ENCODE peak calls at places on chromosome 11, in ten cellular contexts. Z, M, B, X, S, A, V, F, H and E are unnamed samples.

GRCh38 chr11:68051191-68052136 is 12.6 kb downstream of the TCIRG1 start:
- DNase-seq in F (no peak), X (no peak), A (no peak), V (no peak), M (no peak), H (no peak), S (no peak), B (peak), Z (no peak), E (no peak)

GRCh38 chr11:67409261-67409666 is 5.4 kb downstream of the TBC1D10C start:
- DNase-seq in X (no peak), S (no peak), F (no peak), H (no peak), B (no peak), Z (no peak), A (no peak), V (peak), M (no peak), E (no peak)

GRCh38 chr11:111878385-111878765 is 590 bp downstream of the FDXACB1 start:
- DNase-seq in B (no peak), S (no peak), H (no peak), Z (no peak), X (no peak), M (peak), A (no peak), V (no peak), F (no peak), E (no peak)

GRCh38 chr11:95108159-95108611 is 18.5 kb downstream of the ENDOD1 start:
- DNase-seq in S (peak), V (no peak), F (no peak), Z (peak), A (no peak), M (peak), H (peak), X (peak), B (peak), E (peak)

GRCh38 chr11:75383246-75383645 is 16.1 kb upstream of the RPS3 start:
- DNase-seq in H (no peak), V (no peak), B (no peak), M (peak), X (no peak), S (no peak), Z (no peak), A (no peak), F (no peak), E (no peak)

GRCh38 chr11:69704508-69705245 is 855 bp upstream of the FGF19 start:
- DNase-seq in X (no peak), S (no peak), H (no peak), V (no peak), A (peak), Z (no peak), B (no peak), M (peak), F (no peak), E (no peak)

GRCh38 chr11:59943996-59944395 is 5.8 kb downstream of the OOSP1 start:
- DNase-seq in A (no peak), F (no peak), Z (no peak), B (no peak), S (no peak), X (no peak), V (no peak), M (no peak), H (no peak), E (no peak)

GRCh38 chr11:61062181-61062955 is 39.9 kb upstream of the CD5 start:
- DNase-seq in F (no peak), B (no peak), Z (no peak), M (no peak), V (no peak), S (no peak), A (no peak), X (no peak), H (no peak), E (no peak)

GRCh38 chr11:123137496-123138270 is 57.4 kb downstream of the CLMP start:
- DNase-seq in S (peak), X (no peak), H (peak), B (peak), F (no peak), A (peak), V (no peak), Z (peak), M (no peak), E (no peak)

GRCh38 chr11:9396752-9397151 is 12.3 kb downstream of the IPO7 start:
- DNase-seq in H (no peak), A (no peak), Z (no peak), F (no peak), B (no peak), V (no peak), S (no peak), M (no peak), X (no peak), E (no peak)

GRCh38 chr11:10969387-10969786 is 111.5 kb upstream of the ZBED5 start:
- DNase-seq in S (no peak), F (no peak), M (no peak), H (no peak), B (no peak), V (no peak), A (no peak), X (no peak), Z (no peak), E (no peak)

GRCh38 chr11:250740-251299 is 14.0 kb downstream of the PSMD13 start:
- DNase-seq in X (peak), M (peak), S (peak), B (peak), V (peak), F (no peak), Z (peak), A (peak), H (peak), E (peak)

DNA sequence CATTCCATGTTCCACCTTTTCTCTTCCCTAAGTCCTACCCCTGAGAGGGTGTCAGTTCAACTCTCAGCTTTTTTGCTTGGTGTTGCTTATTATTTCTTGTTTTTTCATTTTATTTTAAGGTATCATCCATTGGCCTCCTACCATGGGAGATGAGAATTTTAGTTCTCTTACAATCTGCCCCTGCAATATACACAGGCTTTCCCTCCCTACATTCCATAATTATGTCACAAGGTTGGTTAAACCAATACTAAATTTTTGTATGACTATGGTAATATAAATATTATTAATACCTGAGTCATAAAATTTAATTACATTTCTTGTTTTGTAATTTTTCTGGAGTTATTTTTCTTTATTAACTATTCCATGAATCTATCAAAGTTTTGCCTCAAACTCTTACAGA is 216.2 kb downstream of the SNX19 start:
- DNase-seq in H (no peak), X (no peak), V (no peak), S (no peak), A (no peak), M (no peak), B (no peak), Z (no peak), F (no peak), E (no peak)
- H3K27ac ChIP-seq in H (no peak), X (no peak), V (no peak), S (no peak), A (no peak), M (no peak), B (no peak), Z (no peak), F (no peak), E (no peak)

GRCh38 chr11:33775832-33776231 is 1.5 kb upstream of the FBXO3 start:
- DNase-seq in X (peak), B (no peak), V (no peak), S (no peak), H (no peak), F (no peak), A (no peak), M (no peak), Z (no peak), E (no peak)

GRCh38 chr11:33778682-33779081 is 4.4 kb upstream of the FBXO3 start:
- DNase-seq in F (no peak), X (no peak), M (no peak), B (no peak), H (no peak), S (no peak), A (peak), V (no peak), Z (no peak), E (no peak)

GRCh38 chr11:33777906-33778305 is 3.6 kb upstream of the FBXO3 start:
- DNase-seq in S (no peak), B (no peak), A (no peak), Z (no peak), V (peak), M (no peak), F (no peak), H (no peak), X (no peak), E (no peak)

GRCh38 chr11:33775064-33775807 is 916 bp upstream of the FBXO3 start:
- DNase-seq in B (no peak), Z (no peak), H (no peak), V (no peak), A (no peak), X (no peak), M (no peak), F (no peak), S (no peak), E (no peak)

GRCh38 chr11:33779849-33780528 is 5.7 kb upstream of the FBXO3 start:
- DNase-seq in M (no peak), S (no peak), A (peak), V (no peak), H (no peak), B (peak), Z (no peak), F (no peak), X (peak), E (no peak)
- H3K27ac ChIP-seq in M (no peak), S (no peak), A (peak), V (no peak), H (no peak), B (peak), Z (peak), F (no peak), X (no peak), E (no peak)

DNA sequence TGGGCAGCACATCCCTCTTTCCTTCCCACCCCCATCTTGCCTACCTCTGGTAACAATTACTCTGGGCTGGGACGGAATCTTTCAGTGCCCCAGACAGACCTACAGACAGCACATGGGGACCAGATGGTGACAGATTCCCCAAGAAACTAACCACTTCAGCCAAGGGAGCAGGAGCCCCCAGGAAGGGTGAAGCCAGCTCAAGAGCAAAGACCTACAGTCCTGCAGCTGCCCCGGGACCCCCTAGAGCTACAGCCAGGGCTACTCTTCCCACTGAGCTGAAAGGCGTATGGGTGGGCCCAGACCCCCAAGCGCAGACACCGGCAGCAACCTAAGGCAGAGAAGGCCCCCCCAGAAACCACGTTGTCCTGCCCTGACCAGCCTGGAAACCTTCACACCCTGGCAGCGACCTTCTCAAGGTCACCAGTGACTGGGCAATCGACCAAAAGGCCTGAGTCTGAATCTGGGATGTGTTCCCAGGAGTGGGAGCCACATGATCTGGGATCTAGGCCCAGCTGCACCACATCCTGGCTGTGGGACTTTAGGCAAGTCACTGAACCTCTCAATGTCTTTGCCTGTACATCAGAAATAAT is 65.8 kb downstream of the LRRC32 start:
- DNase-seq in S (no peak), Z (peak), A (no peak), X (no peak), B (peak), M (no peak), V (no peak), F (no peak), H (peak), E (no peak)
- H3K27ac ChIP-seq in S (no peak), Z (peak), A (no peak), X (no peak), B (no peak), M (no peak), V (no peak), F (no peak), H (peak), E (no peak)

DNA sequence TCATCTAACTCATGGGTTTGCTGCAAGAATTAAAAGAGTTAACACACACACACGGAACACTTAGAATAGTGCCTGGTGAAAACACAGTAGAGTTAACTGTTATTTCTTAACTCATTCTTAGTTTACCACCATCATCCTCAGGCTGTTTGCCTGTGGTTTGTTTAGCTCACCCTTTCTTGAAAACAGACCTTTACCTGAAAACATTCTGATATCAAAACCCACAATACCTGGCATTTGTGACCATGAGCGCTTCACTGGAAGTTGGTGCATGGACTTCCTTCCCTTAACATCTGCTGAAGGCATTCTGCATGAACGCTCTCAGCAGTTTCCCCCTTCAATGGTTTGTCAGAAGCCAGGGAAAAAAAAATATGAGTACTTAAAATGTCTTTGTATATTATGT is 256.0 kb downstream of the ETS1 start:
- DNase-seq in F (no peak), B (no peak), V (no peak), H (no peak), M (no peak), A (no peak), X (no peak), Z (no peak), S (no peak), E (no peak)
- H3K27ac ChIP-seq in F (no peak), B (no peak), V (peak), H (peak), M (no peak), A (no peak), X (no peak), Z (peak), S (no peak), E (no peak)

DNA sequence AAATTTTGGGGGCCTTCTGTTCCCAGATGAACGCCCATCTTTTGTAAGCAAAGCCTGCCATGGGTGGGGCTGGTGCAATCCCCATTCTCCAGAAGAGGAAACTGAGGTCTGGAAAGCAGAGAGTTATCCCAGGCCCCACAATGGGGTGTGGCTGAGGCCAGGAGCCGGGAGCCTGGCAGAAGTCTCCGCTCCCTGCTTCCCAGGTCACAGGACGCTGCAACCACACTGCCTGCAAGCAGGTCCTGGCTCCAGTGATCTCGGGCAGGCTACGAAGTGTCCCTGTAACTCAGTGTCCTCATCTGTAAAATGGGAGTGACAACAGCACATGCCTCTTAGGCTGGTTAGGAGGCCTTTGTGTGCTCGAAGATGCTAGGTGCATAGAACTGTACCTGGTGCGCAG is 1.7 kb downstream of the PLCB3 start:
- DNase-seq in X (no peak), H (no peak), F (no peak), S (peak), B (no peak), V (no peak), A (no peak), Z (no peak), M (no peak), E (no peak)
- H3K27ac ChIP-seq in X (no peak), H (peak), F (no peak), S (peak), B (no peak), V (no peak), A (no peak), Z (peak), M (no peak), E (no peak)

GRCh38 chr11:103091441-103091809 is 535 bp downstream of the DCUN1D5 start:
- DNase-seq in B (peak), A (peak), H (peak), S (peak), Z (peak), F (no peak), V (peak), M (peak), X (peak), E (peak)
- H3K27ac ChIP-seq in B (peak), A (peak), H (peak), S (peak), Z (peak), F (peak), V (peak), M (peak), X (peak), E (peak)